ENCODE peak calls at places on chromosome 11, in seven cellular contexts. S, R, K, P, H, Z and U are unnamed samples.

GRCh38 chr11:110366234-110366633 is 63.5 kb upstream of the FDX1 start:
- DNase-seq in S (no peak), R (no peak), K (no peak), P (peak), H (no peak), Z (no peak), U (no peak)

GRCh38 chr11:45150301-45150700 is 3.9 kb downstream of the PRDM11 start:
- DNase-seq in S (no peak), R (no peak), K (no peak), P (no peak), H (no peak), Z (no peak), U (no peak)

GRCh38 chr11:92140021-92140420 is 84.6 kb upstream of the FAT3 start:
- DNase-seq in S (no peak), R (no peak), K (no peak), P (no peak), H (no peak), Z (no peak), U (no peak)

GRCh38 chr11:44346983-44347382 is 37.0 kb upstream of the ALX4 start:
- DNase-seq in S (no peak), R (no peak), K (no peak), P (no peak), H (no peak), Z (no peak), U (no peak)

GRCh38 chr11:118892515-118892914 is 8.8 kb downstream of the CXCR5 start:
- DNase-seq in S (no peak), R (no peak), K (peak), P (no peak), H (no peak), Z (no peak), U (no peak)

GRCh38 chr11:60910281-60910687 is 3.7 kb upstream of the TMEM109 start:
- DNase-seq in S (no peak), R (no peak), K (no peak), P (no peak), H (no peak), Z (no peak), U (no peak)

GRCh38 chr11:69427337-69427736 is 54.1 kb upstream of the LINC01488 start:
- DNase-seq in S (no peak), R (no peak), K (no peak), P (no peak), H (no peak), Z (peak), U (no peak)

GRCh38 chr11:114317738-114318137 is 21.5 kb downstream of the NNMT start:
- DNase-seq in S (no peak), R (peak), K (no peak), P (peak), H (peak), Z (no peak), U (peak)

GRCh38 chr11:118531597-118532084 is 649 bp downstream of the TMEM25 start:
- DNase-seq in S (no peak), R (no peak), K (no peak), P (no peak), H (no peak), Z (peak), U (no peak)

GRCh38 chr11:67370351-67371076 is 2.9 kb downstream of the CLCF1 start:
- DNase-seq in S (no peak), R (no peak), K (no peak), P (no peak), H (no peak), Z (no peak), U (no peak)

GRCh38 chr11:16193897-16194381 is 162.4 kb downstream of the SOX6 start:
- DNase-seq in S (no peak), R (no peak), K (no peak), P (no peak), H (no peak), Z (peak), U (no peak)

GRCh38 chr11:111299111-111300026 is 1.0 kb downstream of the POU2AF3 start:
- DNase-seq in S (no peak), R (peak), K (peak), P (peak), H (no peak), Z (peak), U (peak)

GRCh38 chr11:65645710-65646109 is 7.8 kb downstream of the SIPA1 start:
- DNase-seq in S (no peak), R (no peak), K (no peak), P (peak), H (no peak), Z (no peak), U (no peak)

GRCh38 chr11:72430743-72431570 is 3.4 kb downstream of the CLPB start:
- DNase-seq in S (no peak), R (peak), K (peak), P (peak), H (no peak), Z (peak), U (peak)

GRCh38 chr11:84261707-84262106 is 975.5 kb upstream of the CCDC90B start:
- DNase-seq in S (no peak), R (no peak), K (no peak), P (no peak), H (no peak), Z (no peak), U (peak)

GRCh38 chr11:46367244-46367915 is 14.1 kb upstream of the MDK start:
- DNase-seq in S (no peak), R (peak), K (peak), P (peak), H (no peak), Z (peak), U (peak)

GRCh38 chr11:46366260-46366659 is 15.2 kb upstream of the MDK start:
- DNase-seq in S (no peak), R (no peak), K (no peak), P (no peak), H (no peak), Z (no peak), U (no peak)

GRCh38 chr11:46369458-46370152 is 11.9 kb upstream of the MDK start:
- DNase-seq in S (no peak), R (peak), K (peak), P (peak), H (no peak), Z (peak), U (peak)

GRCh38 chr11:46366661-46367161 is 14.8 kb upstream of the MDK start:
- DNase-seq in S (no peak), R (no peak), K (no peak), P (no peak), H (no peak), Z (no peak), U (no peak)

DNA sequence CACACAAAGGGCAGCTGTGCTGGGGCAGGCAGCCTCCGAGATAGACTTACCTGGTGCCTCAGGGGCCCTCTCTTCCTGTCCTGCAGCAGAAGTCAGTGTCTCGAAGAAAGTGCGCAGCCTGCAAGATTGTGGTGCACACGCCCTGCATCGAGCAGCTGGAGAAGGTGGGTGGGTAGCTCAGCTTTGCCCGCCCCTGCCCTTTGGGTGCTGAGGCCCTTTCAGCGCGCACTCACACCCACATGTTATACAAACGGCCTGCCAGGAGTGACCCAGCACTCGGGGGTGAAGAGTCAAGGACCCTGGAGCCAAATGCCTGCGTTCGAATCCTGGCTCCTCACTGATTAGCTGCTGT is 13.6 kb upstream of the MDK start:
- DNase-seq in S (no peak), R (no peak), K (no peak), P (no peak), H (no peak), Z (no peak), U (no peak)
- TF ChIP-seq CTCF in S (peak), R (peak), K (peak), P (no peak), H (no peak), Z (no peak), U (no peak)

GRCh38 chr11:123033895-123034294 is 28.0 kb downstream of the HSPA8 start:
- DNase-seq in S (no peak), R (no peak), K (no peak), P (no peak), H (no peak), Z (no peak), U (no peak)
- TF ChIP-seq CTCF in S (peak), R (no peak), K (no peak), P (peak), H (no peak), Z (no peak), U (no peak)

GRCh38 chr11:6603287-6604080 is at the start of the genes ILK and RRP8:
- DNase-seq in S (peak), R (peak), K (peak), P (peak), H (peak), Z (peak), U (peak)
- TF ChIP-seq CTCF in S (no peak), R (no peak), K (no peak), P (no peak), H (no peak), Z (peak), U (no peak)

DNA sequence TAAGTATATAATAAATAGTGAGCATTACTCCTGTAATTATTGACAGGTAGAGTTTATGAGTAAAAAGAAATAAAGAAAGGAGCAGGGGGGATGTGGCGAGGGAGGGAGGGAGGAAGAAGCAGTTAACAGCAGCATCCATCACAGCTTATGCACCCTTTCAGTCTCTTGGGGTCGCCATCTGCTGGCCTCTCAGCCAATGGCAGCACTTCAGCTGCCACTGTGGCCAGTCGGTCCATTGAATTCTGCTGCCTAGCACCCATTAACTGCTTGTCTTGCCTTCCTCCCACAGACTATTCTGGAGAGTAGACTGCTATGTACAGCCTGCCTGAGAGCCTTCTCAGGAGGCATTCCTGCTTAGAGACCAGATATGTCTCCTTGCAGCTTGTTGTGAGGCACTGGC is 388.3 kb downstream of the TENM4 start:
- DNase-seq in S (no peak), R (no peak), K (no peak), P (peak), H (no peak), Z (no peak), U (peak)
- TF ChIP-seq CTCF in S (no peak), R (peak), K (no peak), P (peak), H (no peak), Z (peak), U (no peak)

GRCh38 chr11:5390210-5390609 is 6.6 kb downstream of the OR51M1 start:
- DNase-seq in S (no peak), R (no peak), K (no peak), P (no peak), H (no peak), Z (no peak), U (no peak)
- TF ChIP-seq CTCF in S (no peak), R (no peak), K (no peak), P (no peak), H (no peak), Z (no peak), U (no peak)

GRCh38 chr11:3984896-3985295 is 109.7 kb upstream of the RRM1 start:
- DNase-seq in S (no peak), R (no peak), K (peak), P (peak), H (no peak), Z (no peak), U (peak)
- TF ChIP-seq CTCF in S (no peak), R (no peak), K (peak), P (peak), H (no peak), Z (peak), U (no peak)

GRCh38 chr11:62678433-62678769 is 472 bp downstream of the UBXN1 start:
- DNase-seq in S (no peak), R (no peak), K (no peak), P (no peak), H (no peak), Z (no peak), U (no peak)

GRCh38 chr11:62680825-62681240 is 2.0 kb upstream of the UBXN1 start:
- DNase-seq in S (no peak), R (no peak), K (peak), P (peak), H (peak), Z (peak), U (peak)

GRCh38 chr11:62677160-62677559 is 1.7 kb downstream of the UBXN1 start:
- DNase-seq in S (no peak), R (no peak), K (no peak), P (no peak), H (no peak), Z (no peak), U (no peak)

GRCh38 chr11:62677709-62678108 is 1.2 kb downstream of the UBXN1 start:
- DNase-seq in S (no peak), R (no peak), K (no peak), P (no peak), H (no peak), Z (no peak), U (no peak)

DNA sequence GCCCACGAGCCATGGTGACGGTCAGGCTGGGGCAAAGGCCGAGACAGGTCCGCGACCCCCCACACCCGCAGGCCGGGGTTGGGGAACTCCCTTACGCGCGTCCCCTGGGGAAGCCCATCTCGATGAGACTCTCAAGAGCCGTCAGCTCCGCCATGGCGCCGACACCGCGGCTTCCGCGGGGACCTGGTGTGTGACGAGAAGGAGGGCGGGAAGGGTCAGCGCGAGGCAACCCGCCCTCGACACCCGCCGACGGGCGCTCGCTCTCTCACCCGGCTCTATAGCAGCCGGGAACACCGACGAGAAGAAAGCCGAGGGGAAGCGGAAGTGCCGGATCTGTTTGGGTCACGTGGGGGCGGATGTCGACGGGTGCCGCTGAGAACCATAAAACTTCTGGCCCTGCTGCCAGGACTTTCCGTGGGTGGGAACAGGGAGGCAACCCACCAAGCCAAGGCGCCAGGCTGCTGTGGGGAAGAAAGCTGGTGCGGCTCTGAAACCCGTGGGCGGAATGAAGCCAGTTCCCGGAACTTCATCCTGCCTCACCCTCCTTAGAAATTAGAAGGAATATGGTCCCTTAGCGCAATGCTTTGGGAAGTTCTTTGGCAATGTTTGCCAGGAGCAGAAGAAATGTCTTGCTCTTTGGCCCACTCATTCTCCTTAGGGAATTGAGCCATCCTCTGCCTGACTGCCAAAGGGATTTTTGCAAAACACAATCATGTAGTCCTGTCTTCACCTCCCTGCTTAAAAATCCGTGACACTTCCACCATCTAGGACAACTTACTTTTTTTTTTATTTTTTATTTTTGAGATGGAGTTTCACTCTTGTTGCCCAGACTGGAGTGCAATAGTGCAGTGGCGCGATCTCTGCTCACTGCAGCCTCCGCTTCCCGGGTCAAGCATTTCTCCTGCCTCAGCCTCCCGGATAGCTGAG is at the start of gene UBXN1:
- DNase-seq in S (no peak), R (peak), K (peak), P (peak), H (peak), Z (peak), U (peak)
- TF ChIP-seq CTCF in S (no peak), R (no peak), K (no peak), P (no peak), H (no peak), Z (no peak), U (no peak)

DNA sequence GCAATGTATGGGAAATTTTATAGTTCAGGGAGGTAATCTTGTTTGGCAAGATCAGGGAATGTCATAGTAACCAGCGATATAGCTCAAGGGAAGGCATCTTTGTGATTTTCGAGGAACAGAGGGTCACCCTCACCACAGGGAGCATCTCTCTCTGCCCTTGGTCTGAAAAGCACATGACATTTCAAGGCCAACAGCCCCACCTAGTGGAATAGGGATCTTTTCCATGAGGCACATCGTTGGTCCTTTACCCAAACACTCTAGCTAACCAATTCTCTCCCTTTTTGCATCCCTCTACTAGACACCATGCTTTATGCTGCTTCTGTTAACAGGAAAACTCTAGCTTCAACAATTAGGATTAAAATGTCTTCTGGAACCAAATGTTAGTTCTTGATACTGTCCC is 179.0 kb downstream of the GRM5 start:
- DNase-seq in S (no peak), R (peak), K (peak), P (peak), H (no peak), Z (peak), U (peak)
- TF ChIP-seq CTCF in S (peak), R (peak), K (no peak), P (no peak), H (no peak), Z (peak), U (peak)

DNA sequence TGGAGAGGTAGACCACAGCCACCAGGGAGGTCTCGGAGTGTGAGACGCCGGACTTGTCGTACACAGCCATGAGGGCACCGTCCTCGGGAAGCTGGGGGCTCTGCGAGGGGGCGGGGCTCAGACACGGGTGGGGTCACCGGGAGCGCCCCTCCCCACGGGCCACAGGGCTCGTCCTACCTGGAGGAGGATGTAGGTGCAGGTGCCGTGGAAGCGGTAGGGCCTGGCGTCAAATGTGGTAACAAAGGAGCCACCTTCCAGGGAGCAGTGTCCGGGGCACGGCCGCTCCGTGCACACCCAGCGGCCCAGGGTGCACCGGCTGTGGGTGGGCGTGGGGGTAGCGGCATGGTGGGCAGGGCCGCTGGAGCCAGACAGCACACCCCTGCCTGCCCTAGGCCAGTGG is 7.5 kb downstream of the MUC6 start:
- DNase-seq in S (no peak), R (no peak), K (no peak), P (no peak), H (no peak), Z (no peak), U (no peak)
- TF ChIP-seq CTCF in S (no peak), R (no peak), K (no peak), P (no peak), H (no peak), Z (no peak), U (no peak)